ENCODE peak calls at places on chromosome 17, in four cellular contexts. Z is lung, I is tibial artery, X is AG04450. L is an unnamed sample.

GRCh38 chr17:37844158-37844976 is 79.8 kb upstream of the TBC1D3K start:
- DNase-seq in I (peak; percentile 40), X (peak; percentile 15), Z (peak; percentile 65), L (no peak)

GRCh38 chr17:74690409-74690825 is 22.3 kb downstream of the CD300LF start:
- DNase-seq in Z (peak; percentile 46), X (no peak), I (peak; percentile 62), L (no peak)

GRCh38 chr17:42623732-42624596 is 14.5 kb downstream of the TUBG1 start:
- DNase-seq in Z (no peak), X (no peak), I (no peak), L (no peak)

GRCh38 chr17:58277726-58278595 is 2.8 kb downstream of the MPO start:
- DNase-seq in I (no peak), X (no peak), Z (no peak), L (no peak)

GRCh38 chr17:35086931-35087573 is 23.5 kb upstream of the RFFL start:
- DNase-seq in Z (no peak), X (no peak), I (no peak), L (no peak)

GRCh38 chr17:27545562-27546229 is 85.3 kb upstream of the LGALS9 start:
- DNase-seq in X (no peak), Z (no peak), I (no peak), L (no peak)

GRCh38 chr17:59830007-59830630 is 62.6 kb downstream of the TUBD1 start:
- DNase-seq in X (no peak), I (no peak), Z (no peak), L (no peak)

GRCh38 chr17:57994436-57994835 is 6.4 kb upstream of the VEZF1 start:
- DNase-seq in X (no peak), Z (no peak), I (no peak), L (no peak)

GRCh38 chr17:73231363-73231762 is 30.3 kb downstream of the CPSF4L start:
- DNase-seq in Z (no peak), X (no peak), I (no peak), L (no peak)

GRCh38 chr17:76601042-76601441 is 15.4 kb upstream of the ST6GALNAC2 start:
- DNase-seq in X (no peak), I (no peak), Z (no peak), L (no peak)
- H3K4me3 ChIP-seq in X (no peak overlapping the region), I (no peak overlapping the region), Z (no peak overlapping the region), L (no peak overlapping the region)

GRCh38 chr17:64240261-64240740 is 22.8 kb downstream of the TEX2 start:
- DNase-seq in X (no peak), Z (no peak), I (no peak), L (no peak)

GRCh38 chr17:64240741-64241347 is 22.2 kb downstream of the TEX2 start:
- DNase-seq in I (peak; percentile 65), Z (peak; percentile 43), X (peak; percentile 64), L (no peak)

GRCh38 chr17:64234961-64235360 is 28.1 kb downstream of the TEX2 start:
- DNase-seq in X (no peak), I (no peak), Z (no peak), L (no peak)

GRCh38 chr17:64232466-64233262 is 30.4 kb downstream of the TEX2 start:
- DNase-seq in Z (no peak), I (no peak), X (no peak), L (no peak)

DNA sequence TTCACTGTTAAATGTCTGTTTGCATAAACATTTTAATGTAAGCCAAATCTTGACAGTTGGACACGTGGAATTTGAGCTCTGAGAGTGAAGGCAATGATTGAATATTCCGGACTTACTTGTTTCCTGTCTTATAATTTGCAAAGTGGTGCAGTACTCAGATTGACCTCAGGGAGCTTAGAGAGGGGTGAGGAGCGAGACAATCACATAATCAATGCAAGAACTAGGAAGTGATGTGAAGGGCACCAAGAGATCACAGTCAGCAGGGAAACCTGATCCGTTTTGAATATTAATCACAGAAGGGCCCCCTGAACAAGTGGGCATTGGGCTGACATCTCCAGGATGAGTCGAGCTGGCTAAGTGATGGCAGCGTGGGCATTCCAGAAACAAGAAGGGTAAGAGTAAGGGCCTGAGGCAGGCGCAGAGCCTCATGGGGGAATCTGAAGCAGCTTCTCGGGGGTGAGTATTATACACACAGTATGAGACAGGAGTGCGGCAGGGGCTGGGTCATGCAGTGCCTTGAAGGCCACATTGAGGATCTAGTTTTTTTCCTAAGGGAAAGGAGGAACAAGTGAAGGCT is 26.1 kb downstream of the TEX2 start:
- DNase-seq in I (no peak), X (no peak), Z (no peak), L (no peak)
- TF ChIP-seq CTCF in I (no peak), X (peak; percentile 43), Z (no peak), L (peak; percentile 6)

GRCh38 chr17:12256380-12256995 is 235.8 kb downstream of the MAP2K4 start:
- DNase-seq in I (peak; percentile 39), Z (no peak), X (peak; percentile 56), L (peak; percentile 53)
- H3K4me3 ChIP-seq in I (no peak overlapping the region), Z (no peak overlapping the region), X (no peak overlapping the region), L (no peak overlapping the region)

GRCh38 chr17:7839199-7839889 is 5.3 kb downstream of the KDM6B start:
- DNase-seq in I (no peak), X (no peak), Z (peak; percentile 52), L (no peak)

GRCh38 chr17:7839890-7840260 is 5.9 kb downstream of the KDM6B start:
- DNase-seq in I (no peak), Z (no peak), X (no peak), L (no peak)

GRCh38 chr17:7836596-7837374 is 2.8 kb downstream of the KDM6B start:
- DNase-seq in I (peak; percentile 91), X (peak; percentile 91), Z (peak; percentile 95), L (no peak)

GRCh38 chr17:7837375-7838290 is 3.6 kb downstream of the KDM6B start:
- DNase-seq in X (no peak), Z (no peak), I (no peak), L (no peak)

DNA sequence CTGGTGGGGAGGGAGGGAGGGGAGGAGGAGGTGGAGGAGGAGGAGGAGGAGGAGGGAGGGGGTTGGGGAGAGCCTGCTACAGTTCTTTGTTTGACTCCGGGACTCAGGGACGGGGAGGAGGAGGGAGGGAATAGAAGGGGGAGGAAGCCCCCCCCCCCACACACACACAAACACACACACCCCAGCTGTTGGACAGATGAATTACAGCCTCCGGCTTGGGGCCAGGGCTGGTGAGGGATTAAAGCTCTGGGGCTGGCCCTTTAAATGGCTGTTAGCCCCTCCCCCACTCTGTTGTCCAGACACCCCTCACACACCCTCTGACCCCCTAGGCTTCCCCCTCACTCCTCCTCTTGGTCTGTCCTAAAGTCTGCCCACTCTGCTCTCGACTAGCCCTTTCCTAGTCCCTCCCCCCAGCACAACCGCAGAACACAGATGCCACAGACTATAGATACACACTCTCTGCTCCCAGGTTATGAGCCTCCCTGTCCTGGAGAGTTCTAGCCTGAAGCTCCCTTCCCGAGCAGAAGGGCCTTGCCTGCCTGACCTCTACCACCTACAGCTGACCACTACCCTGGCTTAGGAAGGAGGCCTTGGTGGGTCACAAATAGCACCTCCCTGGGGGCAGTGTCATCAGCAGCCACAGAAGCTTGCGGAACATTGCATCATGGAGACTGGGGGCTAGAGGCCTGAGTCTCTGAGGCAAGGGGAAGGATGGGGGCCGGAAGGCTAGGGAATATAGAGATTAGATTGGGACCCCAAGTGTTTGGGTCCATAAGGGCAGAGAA is 4.5 kb downstream of the KDM6B start:
- DNase-seq in I (no peak), X (no peak), Z (peak; percentile 43), L (no peak)
- TF ChIP-seq CTCF in I (no peak), X (no peak), Z (no peak), L (no peak)